ENCODE peak calls at places on chromosomes 13 and 19, in nine cellular contexts. One of them, this sample, is unnamed. For H3K4me1, the result is how much of the 10 kb centered on the place peaks cover.

GRCh38 chr19:51096473-51097165 is 11.6 kb downstream of the CTU1 start:
- DNase-seq in stomach: no peak
- DNase-seq in sigmoid colon: no peak
- DNase-seq in GM23338: peak
- DNase-seq in prostate gland: no peak
- DNase-seq in SK-N-SH: no peak
- DNase-seq in GM12878: no peak
- DNase-seq in suprapubic skin: no peak
- DNase-seq in HCT116: peak
- DNase-seq in this sample: no peak

GRCh38 chr19:39372047-39372802 is 18.7 kb downstream of the PAF1 start:
- DNase-seq in GM23338: no peak
- DNase-seq in HCT116: no peak
- DNase-seq in sigmoid colon: peak
- DNase-seq in prostate gland: peak
- DNase-seq in SK-N-SH: no peak
- DNase-seq in stomach: peak
- DNase-seq in suprapubic skin: peak
- DNase-seq in GM12878: no peak
- DNase-seq in this sample: no peak

GRCh38 chr13:23292596-23292995 is 111.8 kb downstream of the SGCG start:
- DNase-seq in SK-N-SH: no peak
- DNase-seq in GM12878: no peak
- DNase-seq in GM23338: no peak
- DNase-seq in HCT116: no peak
- DNase-seq in sigmoid colon: no peak
- DNase-seq in suprapubic skin: no peak
- DNase-seq in prostate gland: no peak
- DNase-seq in stomach: no peak
- DNase-seq in this sample: no peak

GRCh38 chr13:46648166-46648607 is 95.2 kb downstream of the LRCH1 start:
- DNase-seq in GM23338: peak
- DNase-seq in sigmoid colon: peak
- DNase-seq in GM12878: no peak
- DNase-seq in stomach: peak
- DNase-seq in HCT116: peak
- DNase-seq in prostate gland: no peak
- DNase-seq in SK-N-SH: no peak
- DNase-seq in suprapubic skin: no peak
- DNase-seq in this sample: no peak

GRCh38 chr13:52786747-52787146 is 47.1 kb upstream of the CNMD start:
- DNase-seq in GM12878: no peak
- DNase-seq in HCT116: peak
- DNase-seq in SK-N-SH: no peak
- DNase-seq in prostate gland: no peak
- DNase-seq in GM23338: no peak
- DNase-seq in suprapubic skin: no peak
- DNase-seq in sigmoid colon: no peak
- DNase-seq in stomach: no peak
- DNase-seq in this sample: no peak

GRCh38 chr19:28037186-28037585 is 1175.8 kb downstream of the UQCRFS1 start:
- DNase-seq in prostate gland: no peak
- DNase-seq in sigmoid colon: no peak
- DNase-seq in stomach: no peak
- DNase-seq in GM23338: no peak
- DNase-seq in GM12878: no peak
- DNase-seq in suprapubic skin: no peak
- DNase-seq in HCT116: no peak
- DNase-seq in SK-N-SH: no peak
- DNase-seq in this sample: no peak

GRCh38 chr13:102405499-102406079 is 3.7 kb upstream of the FGF14 start:
- DNase-seq in prostate gland: no peak
- DNase-seq in GM23338: peak
- DNase-seq in suprapubic skin: no peak
- DNase-seq in sigmoid colon: no peak
- DNase-seq in stomach: no peak
- DNase-seq in HCT116: no peak
- DNase-seq in GM12878: no peak
- DNase-seq in SK-N-SH: no peak
- DNase-seq in this sample: no peak

GRCh38 chr13:77767413-77767812 is 69.9 kb downstream of the SLAIN1 start:
- DNase-seq in HCT116: no peak
- DNase-seq in GM23338: no peak
- DNase-seq in SK-N-SH: no peak
- DNase-seq in GM12878: no peak
- DNase-seq in suprapubic skin: no peak
- DNase-seq in prostate gland: no peak
- DNase-seq in sigmoid colon: no peak
- DNase-seq in stomach: no peak
- DNase-seq in this sample: no peak

GRCh38 chr19:991174-991931 is 7.2 kb downstream of the WDR18 start:
- DNase-seq in GM12878: no peak
- DNase-seq in SK-N-SH: peak
- DNase-seq in GM23338: peak
- DNase-seq in stomach: no peak
- DNase-seq in prostate gland: no peak
- DNase-seq in sigmoid colon: no peak
- DNase-seq in HCT116: peak
- DNase-seq in suprapubic skin: no peak
- DNase-seq in this sample: no peak

GRCh38 chr13:23279321-23279720 is 98.5 kb downstream of the SGCG start:
- DNase-seq in SK-N-SH: no peak
- DNase-seq in sigmoid colon: no peak
- DNase-seq in stomach: no peak
- DNase-seq in suprapubic skin: no peak
- DNase-seq in HCT116: no peak
- DNase-seq in GM23338: no peak
- DNase-seq in GM12878: no peak
- DNase-seq in prostate gland: no peak
- DNase-seq in this sample: no peak

GRCh38 chr19:57664269-57665127 is 4.2 kb upstream of the ZSCAN4 start:
- DNase-seq in suprapubic skin: no peak
- DNase-seq in stomach: peak
- DNase-seq in prostate gland: peak
- DNase-seq in GM12878: no peak
- DNase-seq in HCT116: no peak
- DNase-seq in SK-N-SH: peak
- DNase-seq in GM23338: peak
- DNase-seq in sigmoid colon: peak
- DNase-seq in this sample: no peak

GRCh38 chr13:52615134-52615801 is 27.0 kb upstream of the HNRNPA1L2 start:
- DNase-seq in stomach: no peak
- DNase-seq in GM23338: no peak
- DNase-seq in SK-N-SH: no peak
- DNase-seq in HCT116: no peak
- DNase-seq in suprapubic skin: no peak
- DNase-seq in prostate gland: no peak
- DNase-seq in GM12878: no peak
- DNase-seq in sigmoid colon: no peak
- DNase-seq in this sample: no peak

GRCh38 chr19:8054169-8054568 is 1.6 kb downstream of the CCL25 start:
- DNase-seq in suprapubic skin: no peak
- DNase-seq in SK-N-SH: no peak
- DNase-seq in HCT116: no peak
- DNase-seq in GM12878: no peak
- DNase-seq in stomach: no peak
- DNase-seq in GM23338: no peak
- DNase-seq in prostate gland: no peak
- DNase-seq in sigmoid colon: no peak
- DNase-seq in this sample: no peak

GRCh38 chr19:1247747-1248453 is 483 bp upstream of the MIDN start:
- DNase-seq in suprapubic skin: peak
- DNase-seq in SK-N-SH: peak
- DNase-seq in sigmoid colon: peak
- DNase-seq in GM12878: no peak
- DNase-seq in prostate gland: peak
- DNase-seq in stomach: peak
- DNase-seq in HCT116: no peak
- DNase-seq in GM23338: peak
- DNase-seq in this sample: no peak

GRCh38 chr13:34391071-34391470 is 551.0 kb upstream of the NBEA start:
- DNase-seq in SK-N-SH: no peak
- DNase-seq in prostate gland: no peak
- DNase-seq in GM23338: no peak
- DNase-seq in GM12878: no peak
- DNase-seq in HCT116: no peak
- DNase-seq in stomach: no peak
- DNase-seq in suprapubic skin: no peak
- DNase-seq in sigmoid colon: no peak
- DNase-seq in this sample: no peak

GRCh38 chr13:102183509-102184182 is 218.2 kb downstream of the FGF14 start:
- DNase-seq in GM12878: no peak
- DNase-seq in GM23338: no peak
- DNase-seq in prostate gland: no peak
- DNase-seq in SK-N-SH: no peak
- DNase-seq in sigmoid colon: no peak
- DNase-seq in HCT116: no peak
- DNase-seq in stomach: no peak
- DNase-seq in suprapubic skin: no peak
- DNase-seq in this sample: no peak

GRCh38 chr19:57302727-57303401 is 17.4 kb upstream of the ZNF543 start:
- DNase-seq in suprapubic skin: no peak
- DNase-seq in stomach: no peak
- DNase-seq in GM12878: no peak
- DNase-seq in prostate gland: no peak
- DNase-seq in SK-N-SH: no peak
- DNase-seq in GM23338: peak
- DNase-seq in HCT116: no peak
- DNase-seq in sigmoid colon: no peak
- DNase-seq in this sample: no peak

GRCh38 chr13:109945206-109945960 is 159.0 kb upstream of the IRS2 start:
- DNase-seq in suprapubic skin: no peak
- DNase-seq in sigmoid colon: no peak
- DNase-seq in stomach: no peak
- DNase-seq in SK-N-SH: no peak
- DNase-seq in GM12878: no peak
- DNase-seq in prostate gland: no peak
- DNase-seq in GM23338: no peak
- DNase-seq in HCT116: no peak
- DNase-seq in this sample: peak

DNA sequence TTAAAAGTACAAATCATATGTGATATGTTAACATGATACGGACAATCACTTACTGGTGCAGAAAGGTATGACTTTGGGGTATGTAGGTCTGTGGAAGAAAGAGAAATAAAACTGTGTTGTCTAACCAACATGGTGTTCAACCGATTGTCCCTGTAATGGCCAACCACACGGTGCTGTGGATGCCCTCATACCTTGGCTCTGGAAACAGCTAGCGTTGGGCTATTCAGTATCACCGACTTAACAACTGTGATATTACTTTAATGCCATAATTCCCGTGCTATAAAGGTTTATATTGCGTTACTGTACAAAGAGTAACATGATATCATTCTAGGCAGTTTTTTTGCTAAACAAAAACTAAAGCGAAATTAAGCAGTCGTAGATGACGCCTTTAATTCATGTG is 448.3 kb downstream of the EFNB2 start:
- DNase-seq in prostate gland: no peak
- DNase-seq in stomach: no peak
- DNase-seq in sigmoid colon: no peak
- DNase-seq in GM12878: no peak
- DNase-seq in GM23338: no peak
- DNase-seq in suprapubic skin: no peak
- DNase-seq in HCT116: no peak
- DNase-seq in SK-N-SH: no peak
- DNase-seq in this sample: no peak
- TF ChIP-seq POLR2AphosphoS5 in prostate gland: no peak
- TF ChIP-seq POLR2AphosphoS5 in stomach: no peak
- TF ChIP-seq POLR2AphosphoS5 in sigmoid colon: no peak
- TF ChIP-seq POLR2AphosphoS5 in GM12878: no peak
- TF ChIP-seq POLR2AphosphoS5 in GM23338: no peak
- TF ChIP-seq POLR2AphosphoS5 in suprapubic skin: no peak
- TF ChIP-seq POLR2AphosphoS5 in HCT116: no peak
- TF ChIP-seq POLR2AphosphoS5 in SK-N-SH: no peak
- TF ChIP-seq POLR2AphosphoS5 in this sample: no peak

GRCh38 chr19:2627319-2627829 is 75.1 kb downstream of the GNG7 start:
- DNase-seq in GM23338: no peak
- DNase-seq in sigmoid colon: peak
- DNase-seq in SK-N-SH: no peak
- DNase-seq in HCT116: peak
- DNase-seq in prostate gland: peak
- DNase-seq in suprapubic skin: peak
- DNase-seq in stomach: peak
- DNase-seq in GM12878: no peak
- DNase-seq in this sample: peak
- H3K4me1 ChIP-seq in GM23338: under half
- H3K4me1 ChIP-seq in sigmoid colon: under half
- H3K4me1 ChIP-seq in SK-N-SH: under half
- H3K4me1 ChIP-seq in HCT116: under half
- H3K4me1 ChIP-seq in prostate gland: under half
- H3K4me1 ChIP-seq in suprapubic skin: under half
- H3K4me1 ChIP-seq in stomach: under half
- H3K4me1 ChIP-seq in GM12878: half or more
- H3K4me1 ChIP-seq in this sample: under half

DNA sequence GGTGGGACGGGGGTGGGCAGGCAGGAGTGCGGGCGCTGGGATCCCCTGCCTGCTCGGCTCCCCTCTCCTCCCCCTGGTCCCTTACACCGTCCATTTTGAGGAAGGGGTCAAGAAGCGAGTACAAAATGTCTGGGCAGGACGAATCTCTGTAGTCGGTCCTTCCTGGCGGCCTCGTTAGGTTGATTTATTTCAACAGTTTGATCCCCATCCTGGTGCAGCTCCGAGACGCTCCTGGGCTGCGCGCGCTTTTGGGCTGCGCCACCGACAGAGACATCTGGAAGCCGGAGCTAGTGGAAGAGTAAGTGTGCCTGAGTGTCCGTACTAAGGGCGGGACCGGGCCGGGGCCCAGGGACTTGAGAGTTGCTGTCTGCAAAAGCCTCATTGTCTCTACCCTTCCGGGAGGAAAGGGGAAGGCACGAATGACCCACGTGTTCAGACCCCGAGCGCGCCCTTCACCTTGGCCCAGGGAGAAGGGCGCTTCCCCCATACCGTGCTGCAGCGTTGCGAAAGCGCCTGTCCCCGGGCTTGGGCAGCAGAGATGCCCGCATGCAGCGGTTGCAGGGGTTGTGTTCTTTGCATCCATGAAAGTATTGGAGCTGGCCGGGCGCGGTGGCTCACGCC is 1.8 kb downstream of the ZNF114 start:
- DNase-seq in SK-N-SH: peak
- DNase-seq in sigmoid colon: no peak
- DNase-seq in HCT116: no peak
- DNase-seq in GM12878: no peak
- DNase-seq in GM23338: peak
- DNase-seq in suprapubic skin: peak
- DNase-seq in prostate gland: no peak
- DNase-seq in stomach: no peak
- DNase-seq in this sample: no peak
- TF ChIP-seq POLR2AphosphoS5 in SK-N-SH: no peak
- TF ChIP-seq POLR2AphosphoS5 in sigmoid colon: no peak
- TF ChIP-seq POLR2AphosphoS5 in HCT116: no peak
- TF ChIP-seq POLR2AphosphoS5 in GM12878: no peak
- TF ChIP-seq POLR2AphosphoS5 in GM23338: no peak
- TF ChIP-seq POLR2AphosphoS5 in suprapubic skin: no peak
- TF ChIP-seq POLR2AphosphoS5 in prostate gland: no peak
- TF ChIP-seq POLR2AphosphoS5 in stomach: no peak
- TF ChIP-seq POLR2AphosphoS5 in this sample: no peak

GRCh38 chr19:32814046-32814445 is 55.5 kb downstream of the SLC7A9 start:
- DNase-seq in prostate gland: no peak
- DNase-seq in suprapubic skin: no peak
- DNase-seq in stomach: no peak
- DNase-seq in GM12878: no peak
- DNase-seq in HCT116: no peak
- DNase-seq in GM23338: no peak
- DNase-seq in SK-N-SH: no peak
- DNase-seq in sigmoid colon: no peak
- DNase-seq in this sample: no peak
- H3K4me1 ChIP-seq in prostate gland: under half
- H3K4me1 ChIP-seq in suprapubic skin: under half
- H3K4me1 ChIP-seq in stomach: under half
- H3K4me1 ChIP-seq in GM12878: under half
- H3K4me1 ChIP-seq in HCT116: under half
- H3K4me1 ChIP-seq in GM23338: under half
- H3K4me1 ChIP-seq in SK-N-SH: under half
- H3K4me1 ChIP-seq in sigmoid colon: under half
- H3K4me1 ChIP-seq in this sample: under half

This sample was measured in esophagus muscularis mucosa.